ENCODE peak calls at places on chromosomes 6 and 20, in six cellular contexts. W is mesendoderm, U is mesenchymal stem cell, F is H9, H is H1, K is neuronal stem cell. V is an unnamed sample.
A peak's percentile ranks its signal among the peaks of the same experiment; 100 is the strongest.

GRCh38 chr20:22402990-22403859 is 181.1 kb downstream of the FOXA2 start:
- DNase-seq in W (peak; percentile 43), U (peak; percentile 0), K (peak; percentile 30), H (no peak), F (no peak), V (no peak)

GRCh38 chr20:19073584-19074198 is 138.8 kb upstream of the SLC24A3 start:
- DNase-seq in U (no peak), H (peak; percentile 15), W (peak; percentile 75), F (peak; percentile 65), K (peak; percentile 9), V (no peak)

GRCh38 chr6:111105578-111105977 is 18.3 kb downstream of the SLC16A10 start:
- DNase-seq in H (no peak), K (no peak), F (no peak), U (no peak), W (no peak), V (peak; percentile 31)

GRCh38 chr20:25526446-25526845 is 58.9 kb downstream of the NINL start:
- DNase-seq in H (no peak), K (no peak), U (peak; percentile 20), F (no peak), W (no peak), V (no peak)

GRCh38 chr6:27178001-27178730 is 69.3 kb upstream of the PRSS16 start:
- DNase-seq in K (peak; percentile 71), F (peak; percentile 84), U (peak; percentile 96), H (no peak), W (peak; percentile 93), V (peak; percentile 94)

GRCh38 chr6:28673417-28673799 is 147.7 kb downstream of the GPX5 start:
- DNase-seq in K (no peak), W (no peak), F (no peak), H (no peak), U (no peak), V (no peak)

GRCh38 chr20:56285496-56285895 is 37.0 kb downstream of the MC3R start:
- DNase-seq in F (no peak), U (no peak), H (no peak), W (no peak), K (no peak), V (no peak)

GRCh38 chr20:4545526-4545925 is 176.2 kb upstream of the PRND start:
- DNase-seq in F (no peak), K (no peak), H (no peak), U (no peak), W (no peak), V (peak; percentile 41)

GRCh38 chr20:60138263-60139127 is 180.3 kb downstream of the CDH26 start:
- DNase-seq in K (no peak), H (no peak), F (no peak), W (no peak), U (no peak), V (peak; percentile 48)

DNA sequence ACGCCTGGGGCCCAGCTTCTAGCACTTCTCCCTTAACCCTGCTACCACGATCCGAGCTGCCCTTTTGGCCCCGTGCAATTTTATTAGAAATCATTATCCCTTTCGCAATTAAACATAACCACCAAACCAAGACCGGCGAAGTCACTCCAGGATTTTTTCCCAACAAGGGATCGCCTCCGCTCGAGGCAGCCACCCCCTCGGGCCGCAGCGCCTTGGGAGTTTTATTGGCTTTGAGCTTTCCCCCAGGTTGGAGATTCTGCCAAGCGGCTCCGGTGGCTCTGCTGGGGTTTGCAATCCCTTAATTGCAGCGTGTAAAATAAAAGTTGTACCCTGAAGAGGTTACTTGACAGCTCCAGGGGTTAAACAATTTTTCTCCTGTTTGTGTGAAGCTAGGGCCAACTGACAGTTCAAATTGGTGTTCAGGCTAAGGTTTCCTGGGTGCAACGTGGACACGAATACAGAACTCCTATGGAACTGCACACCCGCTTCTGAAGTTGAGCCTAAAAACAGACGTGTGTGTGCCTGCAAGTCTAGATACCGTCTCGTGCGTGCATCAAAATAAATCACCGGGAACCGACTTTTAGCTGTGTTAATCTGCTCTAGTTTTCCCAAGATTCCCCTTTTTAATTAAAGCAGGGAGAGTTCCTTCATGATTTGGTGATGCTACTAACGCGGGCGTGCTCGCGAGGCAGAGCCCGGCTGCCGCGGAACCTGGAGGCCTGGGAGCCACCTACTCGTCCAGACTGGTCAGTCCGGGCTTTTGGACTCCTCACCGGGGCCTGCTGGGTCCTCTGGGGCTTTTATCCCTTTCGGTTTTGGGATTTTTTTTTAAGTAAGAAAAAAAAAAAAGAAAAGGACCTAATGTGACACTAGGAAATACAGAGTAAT is 963 bp upstream of the TFAP2A start:
- DNase-seq in H (no peak), K (no peak), U (no peak), F (no peak), W (no peak), V (no peak)
- H3K79me1 ChIP-seq in H (no peaks in the 10 kb centered on the region), K (no peaks in the 10 kb centered on the region), U (no peaks in the 10 kb centered on the region), F (no peaks in the 10 kb centered on the region), W (no peaks in the 10 kb centered on the region), V (no peaks in the 10 kb centered on the region)

GRCh38 chr6:138736640-138737039 is 36.9 kb upstream of the CCDC28A start:
- DNase-seq in K (no peak), U (no peak), H (no peak), F (no peak), W (no peak), V (peak; percentile 9)
- H2BK15ac ChIP-seq in K (no peak overlapping the region), U (no peak overlapping the region), H (no peak overlapping the region), F (no peak overlapping the region), W (no peak overlapping the region), V (no peak overlapping the region)

GRCh38 chr20:37345339-37346231 is at the start of gene SRC:
- DNase-seq in H (peak; percentile 39), F (peak; percentile 72), U (peak; percentile 70), K (peak; percentile 43), W (peak; percentile 81), V (peak; percentile 60)
- H3K79me1 ChIP-seq in H (peaks cover 9% of the 10 kb centered on the region), F (no peaks in the 10 kb centered on the region), U (peaks cover 18% of the 10 kb centered on the region), K (peaks cover 23% of the 10 kb centered on the region), W (peaks cover 34% of the 10 kb centered on the region), V (peaks cover 50% of the 10 kb centered on the region)

GRCh38 chr20:20395087-20395486 is 27.2 kb downstream of the INSM1 start:
- DNase-seq in F (no peak), H (no peak), K (no peak), U (no peak), W (no peak), V (no peak)
- H2BK15ac ChIP-seq in F (no peak overlapping the region), H (peak overlapping the region; percentile 24), K (no peak overlapping the region), U (no peak overlapping the region), W (no peak overlapping the region), V (no peak overlapping the region)

DNA sequence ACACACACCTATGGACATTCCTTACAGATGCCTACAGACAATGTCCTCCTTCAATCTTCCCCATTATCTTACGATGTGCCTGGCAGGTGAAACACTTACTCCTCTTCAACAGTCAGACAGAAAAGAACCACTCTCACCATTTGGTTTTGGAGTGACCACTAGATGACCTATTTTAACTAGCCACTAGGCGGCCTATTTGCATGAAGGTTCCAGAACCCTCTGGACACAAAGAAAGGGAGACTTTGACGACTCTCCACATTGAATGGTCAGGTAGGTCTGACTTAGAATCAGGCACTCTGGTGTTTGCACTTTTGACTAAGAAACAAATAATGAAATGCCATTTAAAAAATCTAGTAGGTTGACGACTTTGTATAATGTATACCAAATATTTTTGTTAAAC is 42.0 kb downstream of the PNLDC1 start:
- DNase-seq in W (peak; percentile 51), H (no peak), U (peak; percentile 23), K (no peak), F (no peak), V (no peak)
- H3K79me1 ChIP-seq in W (no peaks in the 10 kb centered on the region), H (no peaks in the 10 kb centered on the region), U (no peaks in the 10 kb centered on the region), K (no peaks in the 10 kb centered on the region), F (no peaks in the 10 kb centered on the region), V (no peaks in the 10 kb centered on the region)

DNA sequence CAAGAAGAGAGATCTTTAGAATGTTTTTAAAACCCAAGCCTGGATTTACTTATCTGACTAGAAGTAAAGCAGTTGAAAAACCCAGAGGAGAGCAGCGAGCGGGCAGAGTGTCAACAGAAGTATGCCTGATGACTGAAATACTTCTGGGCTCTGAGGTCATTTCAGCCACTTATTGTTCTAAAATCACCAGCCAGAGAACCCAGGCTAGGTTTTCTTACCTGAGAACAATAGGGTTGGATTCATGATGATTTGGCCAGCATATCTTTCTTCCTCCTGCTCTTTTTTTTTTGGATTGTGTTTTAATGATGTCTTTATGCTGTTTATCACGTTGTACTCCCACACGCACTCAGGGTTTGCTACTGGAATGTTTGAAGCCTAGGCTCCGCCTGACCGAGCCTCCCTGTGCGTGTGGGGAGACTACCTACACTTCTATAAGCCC is 63.0 kb upstream of the KIF25 start:
- DNase-seq in H (no peak), F (no peak), U (no peak), K (no peak), W (peak; percentile 35), V (no peak)
- H2BK15ac ChIP-seq in H (no peak overlapping the region), F (no peak overlapping the region), U (no peak overlapping the region), K (no peak overlapping the region), W (no peak overlapping the region), V (no peak overlapping the region)

GRCh38 chr20:31570021-31570463 is 35.0 kb upstream of the ID1 start:
- DNase-seq in W (no peak), U (no peak), F (no peak), H (no peak), K (no peak), V (no peak)

GRCh38 chr20:31572042-31572700 is 32.9 kb upstream of the ID1 start:
- DNase-seq in W (no peak), F (no peak), K (no peak), U (no peak), H (no peak), V (no peak)

GRCh38 chr20:31570735-31571617 is 34.1 kb upstream of the ID1 start:
- DNase-seq in W (no peak), K (no peak), H (no peak), U (no peak), F (no peak), V (no peak)

GRCh38 chr20:31573555-31574295 is 31.4 kb upstream of the ID1 start:
- DNase-seq in U (peak; percentile 47), W (no peak), H (no peak), F (no peak), K (no peak), V (no peak)

GRCh38 chr20:31572701-31573554 is 32.2 kb upstream of the ID1 start:
- DNase-seq in U (peak; percentile 100), W (peak; percentile 100), K (peak; percentile 91), F (peak; percentile 98), H (peak; percentile 88), V (peak; percentile 98)
- H3K79me1 ChIP-seq in U (no peaks in the 10 kb centered on the region), W (peaks cover 3% of the 10 kb centered on the region), K (no peaks in the 10 kb centered on the region), F (no peaks in the 10 kb centered on the region), H (no peaks in the 10 kb centered on the region), V (peaks cover 22% of the 10 kb centered on the region)

GRCh38 chr6:107392069-107392468 is 67.3 kb downstream of the PDSS2 start:
- DNase-seq in H (no peak), F (no peak), K (no peak), U (no peak), W (peak; percentile 30), V (no peak)
- H2BK15ac ChIP-seq in H (no peak overlapping the region), F (no peak overlapping the region), K (no peak overlapping the region), U (no peak overlapping the region), W (no peak overlapping the region), V (no peak overlapping the region)

DNA sequence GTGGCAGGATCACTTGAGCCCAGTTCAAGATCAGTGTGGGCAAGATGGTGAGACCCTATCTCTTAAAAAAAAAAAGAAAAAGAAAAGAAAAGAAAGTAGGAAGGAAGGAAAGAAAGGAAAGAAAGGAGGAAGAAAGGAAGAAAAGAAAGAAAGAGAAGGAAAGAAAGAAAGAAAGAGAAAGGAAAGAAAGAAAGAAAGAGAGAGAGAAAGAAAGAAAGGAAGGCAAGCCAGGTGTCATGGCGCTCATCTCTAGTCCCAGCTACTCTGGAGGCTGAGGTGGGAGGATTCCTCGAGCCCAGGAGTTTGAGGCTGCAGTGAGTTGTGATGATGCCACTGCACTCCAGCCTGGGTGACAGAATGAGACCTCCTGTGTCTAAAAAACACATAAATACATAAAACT is 11.5 kb upstream of the SRC start:
- DNase-seq in K (no peak), F (no peak), H (no peak), W (no peak), U (no peak), V (no peak)
- H3K79me1 ChIP-seq in K (no peaks in the 10 kb centered on the region), F (no peaks in the 10 kb centered on the region), H (no peaks in the 10 kb centered on the region), W (no peaks in the 10 kb centered on the region), U (no peaks in the 10 kb centered on the region), V (no peaks in the 10 kb centered on the region)